ENCODE peak calls at places on chromosomes 1 and 21, in four cellular contexts. H, J, I and U are unnamed samples.

GRCh38 chr1:56199060-56199459 is 380.3 kb downstream of the PLPP3 start:
- DNase-seq in J (no peak), H (no peak), I (no peak), U (no peak)

GRCh38 chr1:119093721-119094120 is 46.7 kb downstream of the WARS2 start:
- DNase-seq in J (no peak), I (no peak), H (no peak), U (no peak)

GRCh38 chr1:156149374-156150106 is 3.8 kb upstream of the SEMA4A start:
- DNase-seq in H (no peak), J (no peak), I (no peak), U (no peak)

GRCh38 chr1:23444104-23444533 is 19.6 kb upstream of the TCEA3 start:
- DNase-seq in J (no peak), I (no peak), H (peak), U (peak)

GRCh38 chr21:43829161-43829560 is 35.9 kb upstream of the AGPAT3 start:
- DNase-seq in J (no peak), H (no peak), I (no peak), U (no peak)

GRCh38 chr1:17984510-17985085 is 123.0 kb upstream of the IGSF21 start:
- DNase-seq in J (no peak), I (peak), H (no peak), U (peak)

GRCh38 chr1:19764848-19765247 is 34.9 kb downstream of the TMCO4 start:
- DNase-seq in I (no peak), H (no peak), J (peak), U (no peak)

GRCh38 chr1:21814241-21814918 is 2.3 kb downstream of the LDLRAD2 start:
- DNase-seq in I (no peak), H (no peak), J (no peak), U (no peak)

GRCh38 chr1:22816803-22817202 is 106.2 kb downstream of the EPHB2 start:
- DNase-seq in I (no peak), J (no peak), H (no peak), U (no peak)

GRCh38 chr1:87024936-87025537 is 110.6 kb downstream of the HS2ST1 start:
- DNase-seq in J (peak), H (peak), I (no peak), U (peak)

GRCh38 chr1:235051521-235051920 is 77.1 kb downstream of the TOMM20 start:
- DNase-seq in J (no peak), H (no peak), I (peak), U (no peak)

GRCh38 chr1:95249929-95250328 is 15.9 kb downstream of the RWDD3 start:
- DNase-seq in J (no peak), I (no peak), H (no peak), U (no peak)

GRCh38 chr1:109191377-109191776 is 22.3 kb upstream of the SARS1 start:
- DNase-seq in H (no peak), J (no peak), I (no peak), U (no peak)
- TF ChIP-seq CTCF in H (peak), J (peak), I (no peak), U (no peak)

GRCh38 chr1:220281159-220281574 is 8.9 kb upstream of the RAB3GAP2 start:
- DNase-seq in J (peak), H (no peak), I (no peak), U (peak)
- TF ChIP-seq CTCF in J (peak), H (peak), I (no peak), U (peak)

GRCh38 chr1:233183226-233184020 is 112.1 kb downstream of the PCNX2 start:
- DNase-seq in H (no peak), I (no peak), J (peak), U (no peak)
- TF ChIP-seq CTCF in H (no peak), I (no peak), J (no peak), U (no peak)

GRCh38 chr1:84259989-84260388 is 41.5 kb upstream of the SAMD13 start:
- DNase-seq in H (no peak), J (no peak), I (no peak), U (no peak)

GRCh38 chr1:84257617-84258016 is 43.9 kb upstream of the SAMD13 start:
- DNase-seq in H (no peak), J (no peak), I (no peak), U (no peak)

GRCh38 chr1:84264961-84265360 is 36.5 kb upstream of the SAMD13 start:
- DNase-seq in H (no peak), J (no peak), I (no peak), U (no peak)

GRCh38 chr1:84259376-84259775 is 42.1 kb upstream of the SAMD13 start:
- DNase-seq in H (no peak), I (no peak), J (no peak), U (no peak)

GRCh38 chr1:84260852-84261518 is 40.5 kb upstream of the SAMD13 start:
- DNase-seq in I (no peak), H (no peak), J (no peak), U (no peak)
- TF ChIP-seq CTCF in I (no peak), H (no peak), J (no peak), U (no peak)

DNA sequence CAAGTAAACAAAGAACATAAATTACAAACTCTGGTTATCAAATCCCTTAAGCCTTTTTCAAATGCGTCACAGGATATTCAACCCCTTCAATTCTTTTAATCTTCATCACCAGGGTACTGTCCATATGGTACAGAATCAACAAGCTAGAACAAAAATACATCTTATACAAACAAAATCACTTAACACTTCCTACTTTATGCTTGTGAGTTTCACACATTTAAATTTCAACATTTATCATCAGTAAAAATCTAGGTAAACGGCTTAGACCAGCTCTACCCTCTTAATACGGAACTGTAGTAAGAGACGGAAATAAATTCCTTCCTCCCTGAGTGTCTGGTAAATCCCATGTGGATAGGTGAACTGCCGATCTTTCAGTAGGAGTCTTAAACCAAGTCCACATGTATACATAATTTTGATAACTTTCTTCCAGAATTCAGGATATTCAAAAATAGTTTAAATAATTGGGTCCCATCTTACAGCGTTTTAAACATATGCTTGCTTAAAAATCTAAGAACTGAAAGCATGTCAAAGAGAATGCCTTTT is 1.0 kb downstream of the CCDC181 start:
- DNase-seq in H (no peak), I (no peak), J (no peak), U (no peak)
- TF ChIP-seq CTCF in H (no peak), I (no peak), J (no peak), U (no peak)